ENCODE peak calls at places on chromosome 18, in four cellular contexts. X is AG10803, A is upper lobe of right lung, Y is left lung. L is an unnamed sample.

GRCh38 chr18:40041951-40042350 is 1913.1 kb upstream of the PIK3C3 start:
- DNase-seq in X (no peak), A (no peak), Y (no peak), L (no peak)

GRCh38 chr18:55053976-55054375 is 94.7 kb upstream of the CCDC68 start:
- DNase-seq in A (no peak), Y (no peak), X (peak), L (no peak)

GRCh38 chr18:73842795-73843394 is 304.7 kb downstream of the FBXO15 start:
- DNase-seq in X (peak), A (no peak), Y (no peak), L (no peak)

GRCh38 chr18:79531386-79531785 is 135.7 kb downstream of the NFATC1 start:
- DNase-seq in X (no peak), Y (peak), A (no peak), L (no peak)

GRCh38 chr18:34261865-34262780 is 37.4 kb upstream of the NOL4 start:
- DNase-seq in X (no peak), Y (no peak), A (no peak), L (no peak)

GRCh38 chr18:79915161-79916127 is 36.0 kb downstream of the SLC66A2 start:
- DNase-seq in X (no peak), Y (no peak), A (peak), L (peak)

GRCh38 chr18:61360440-61361383 is 27.5 kb downstream of the CDH20 start:
- DNase-seq in A (no peak), Y (no peak), X (no peak), L (no peak)

GRCh38 chr18:8865934-8866333 is 160.6 kb downstream of the MTCL1 start:
- DNase-seq in X (no peak), Y (no peak), A (no peak), L (no peak)

GRCh38 chr18:9539283-9539682 is 64.0 kb downstream of the RALBP1 start:
- DNase-seq in Y (no peak), A (no peak), X (peak), L (no peak)

GRCh38 chr18:41072946-41073345 is 882.1 kb upstream of the PIK3C3 start:
- DNase-seq in X (no peak), A (no peak), Y (no peak), L (no peak)

GRCh38 chr18:42011053-42011452 is 56.0 kb downstream of the PIK3C3 start:
- DNase-seq in A (no peak), Y (no peak), X (no peak), L (no peak)

GRCh38 chr18:47418746-47419145 is 167.3 kb upstream of the SKOR2 start:
- DNase-seq in Y (no peak), A (no peak), X (peak), L (no peak)

GRCh38 chr18:37668971-37669747 is 103.6 kb upstream of the CELF4 start:
- DNase-seq in Y (no peak), X (no peak), A (no peak), L (no peak)

GRCh38 chr18:76686737-76687231 is 135.6 kb upstream of the ZNF236 start:
- DNase-seq in X (peak), Y (peak), A (no peak), L (no peak)

GRCh38 chr18:48836231-48836805 is 114.4 kb downstream of the SMAD7 start:
- DNase-seq in A (peak), Y (no peak), X (no peak), L (no peak)

GRCh38 chr18:12431561-12431960 is 23.8 kb downstream of the PRELID3A start:
- DNase-seq in A (no peak), Y (no peak), X (no peak), L (no peak)

GRCh38 chr18:9619545-9619944 is 5.2 kb upstream of the PPP4R1 start:
- DNase-seq in Y (no peak), A (no peak), X (peak), L (no peak)

GRCh38 chr18:77203071-77203470 is 46.6 kb upstream of the GALR1 start:
- DNase-seq in A (no peak), Y (no peak), X (no peak), L (no peak)

GRCh38 chr18:79600141-79600540 is 79.5 kb upstream of the CTDP1 start:
- DNase-seq in Y (peak), A (peak), X (no peak), L (peak)

GRCh38 chr18:75473316-75473715 is 45.8 kb upstream of the SMIM21 start:
- DNase-seq in Y (no peak), A (no peak), X (peak), L (no peak)

GRCh38 chr18:41599529-41599928 is 355.5 kb upstream of the PIK3C3 start:
- DNase-seq in X (no peak), A (no peak), Y (no peak), L (no peak)

GRCh38 chr18:56641714-56642331 is 3.4 kb upstream of the TXNL1 start:
- DNase-seq in X (peak), A (no peak), Y (no peak), L (no peak)

GRCh38 chr18:26710460-26711096 is 154.9 kb downstream of the AQP4 start:
- DNase-seq in Y (no peak), X (no peak), A (no peak), L (no peak)

GRCh38 chr18:40866013-40866644 is 1088.9 kb upstream of the PIK3C3 start:
- DNase-seq in A (no peak), Y (no peak), X (peak), L (no peak)

GRCh38 chr18:26547302-26548143 is 830 bp downstream of the KCTD1 start:
- DNase-seq in X (peak), A (peak), Y (peak), L (peak)

GRCh38 chr18:68234115-68234514 is 480.8 kb downstream of the TMX3 start:
- DNase-seq in Y (no peak), A (no peak), X (no peak), L (no peak)

GRCh38 chr18:57910817-57911216 is 107.7 kb upstream of the ATP8B1 start:
- DNase-seq in Y (no peak), X (no peak), A (no peak), L (no peak)
- TF ChIP-seq CTCF in Y (no peak), X (peak), A (peak), L (peak)

DNA sequence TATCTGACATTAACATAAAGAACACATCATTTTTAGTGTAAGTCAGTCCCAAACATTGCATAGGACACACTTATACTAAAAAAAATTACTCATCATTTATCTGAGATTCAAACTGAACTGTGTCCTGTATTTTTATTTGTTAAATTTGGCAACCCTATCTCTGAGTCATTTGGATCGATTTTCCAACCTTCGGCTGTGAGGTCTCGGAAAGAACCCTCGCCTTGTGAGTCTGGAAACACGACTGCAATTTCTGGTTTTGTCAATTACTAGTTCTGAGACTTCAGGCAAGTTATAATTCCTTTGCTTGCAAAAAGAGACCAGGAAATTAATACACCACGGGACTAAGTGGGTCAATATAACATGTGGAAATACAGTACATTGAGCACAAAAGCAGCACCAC is 14.0 kb downstream of the ATP8B1 start:
- DNase-seq in Y (no peak), A (no peak), X (peak), L (no peak)
- TF ChIP-seq CTCF in Y (no peak), A (no peak), X (no peak), L (no peak)

GRCh38 chr18:38872342-38872741 is 1306.7 kb upstream of the CELF4 start:
- DNase-seq in Y (no peak), A (no peak), X (no peak), L (no peak)

GRCh38 chr18:38868757-38869156 is 1303.2 kb upstream of the CELF4 start:
- DNase-seq in Y (no peak), X (no peak), A (no peak), L (no peak)

GRCh38 chr18:38867680-38868079 is 1302.1 kb upstream of the CELF4 start:
- DNase-seq in X (no peak), Y (no peak), A (no peak), L (no peak)
- TF ChIP-seq CTCF in X (no peak), Y (no peak), A (no peak), L (no peak)

GRCh38 chr18:6666286-6666685 is 63.2 kb upstream of the ARHGAP28 start:
- DNase-seq in Y (no peak), X (no peak), A (no peak), L (no peak)
- TF ChIP-seq CTCF in Y (no peak), X (no peak), A (no peak), L (no peak)

GRCh38 chr18:28177828-28178635 is 1.1 kb upstream of the CDH2 start:
- DNase-seq in A (peak), Y (peak), X (peak), L (no peak)
- TF ChIP-seq CTCF in A (no peak), Y (no peak), X (peak), L (peak)

GRCh38 chr18:46393230-46393629 is 263.8 kb downstream of the LOXHD1 start:
- DNase-seq in A (no peak), Y (no peak), X (no peak), L (no peak)
- TF ChIP-seq CTCF in A (no peak), Y (no peak), X (no peak), L (peak)

GRCh38 chr18:22846697-22847096 is 86.4 kb upstream of the RBBP8 start:
- DNase-seq in A (no peak), X (no peak), Y (no peak), L (no peak)

GRCh38 chr18:22844643-22845042 is 88.5 kb upstream of the RBBP8 start:
- DNase-seq in X (no peak), A (no peak), Y (no peak), L (no peak)

GRCh38 chr18:22847867-22848451 is 85.2 kb upstream of the RBBP8 start:
- DNase-seq in X (no peak), A (no peak), Y (no peak), L (no peak)

GRCh38 chr18:22847392-22847791 is 85.7 kb upstream of the RBBP8 start:
- DNase-seq in X (peak), A (no peak), Y (no peak), L (no peak)

DNA sequence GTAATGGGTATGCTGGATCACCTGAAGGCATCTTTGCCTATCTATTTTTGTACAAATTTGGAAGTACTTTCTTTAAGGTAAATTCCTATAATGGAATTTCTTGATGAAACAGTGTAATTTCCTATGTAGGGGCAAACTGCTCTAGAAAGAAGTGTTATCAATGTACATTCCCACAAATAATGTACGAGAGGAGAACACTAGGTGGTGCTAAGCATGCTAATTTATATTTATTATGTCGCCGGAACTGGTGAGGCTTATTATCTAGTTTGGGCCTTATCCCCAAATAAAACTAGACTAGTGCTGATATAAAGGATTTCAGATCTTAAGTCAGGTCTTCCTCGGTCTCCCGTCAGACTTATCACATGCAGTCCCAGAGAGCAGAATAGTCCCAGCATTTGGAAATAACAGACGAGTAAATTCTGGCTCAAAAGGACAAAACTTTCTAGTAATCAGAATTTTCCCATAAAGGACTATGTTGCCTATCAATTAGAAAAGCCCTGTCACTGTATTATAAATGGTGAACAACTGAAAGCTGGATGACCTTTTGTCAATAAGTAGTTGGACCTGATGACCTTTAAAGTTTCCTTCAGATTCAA is 86.9 kb upstream of the RBBP8 start:
- DNase-seq in A (no peak), X (peak), Y (no peak), L (no peak)
- TF ChIP-seq CTCF in A (peak), X (peak), Y (no peak), L (peak)

DNA sequence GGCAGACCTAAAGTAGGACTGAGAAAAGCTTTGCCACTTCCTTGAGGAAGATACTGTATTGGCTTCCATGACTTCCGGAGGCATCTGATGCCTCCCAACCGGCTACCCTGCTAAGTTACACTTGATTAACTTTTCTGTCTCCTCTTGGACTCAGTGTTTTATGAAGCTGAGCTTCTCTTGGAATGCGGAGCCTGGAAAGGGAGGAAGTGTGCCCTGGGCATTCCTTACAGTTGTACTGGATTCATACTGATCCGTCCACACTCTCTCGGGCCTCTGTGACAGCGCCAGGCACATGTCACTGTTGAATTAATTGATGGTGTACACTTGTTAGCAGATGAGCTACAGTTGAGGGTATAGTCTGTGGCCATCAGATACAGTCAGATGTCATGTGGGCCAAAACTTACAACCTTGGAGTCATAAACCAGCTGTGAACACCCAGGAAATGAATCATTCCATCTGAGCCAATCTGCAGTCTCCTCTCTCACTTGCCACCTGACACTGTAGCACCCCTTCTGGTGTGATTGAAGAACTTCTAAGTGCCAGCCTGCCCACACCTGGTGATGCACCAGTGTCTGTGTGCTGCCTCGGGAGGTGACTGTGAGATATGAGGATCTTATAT is 122.5 kb downstream of the FHOD3 start:
- DNase-seq in X (peak), Y (no peak), A (no peak), L (no peak)
- TF ChIP-seq CTCF in X (peak), Y (no peak), A (no peak), L (no peak)

DNA sequence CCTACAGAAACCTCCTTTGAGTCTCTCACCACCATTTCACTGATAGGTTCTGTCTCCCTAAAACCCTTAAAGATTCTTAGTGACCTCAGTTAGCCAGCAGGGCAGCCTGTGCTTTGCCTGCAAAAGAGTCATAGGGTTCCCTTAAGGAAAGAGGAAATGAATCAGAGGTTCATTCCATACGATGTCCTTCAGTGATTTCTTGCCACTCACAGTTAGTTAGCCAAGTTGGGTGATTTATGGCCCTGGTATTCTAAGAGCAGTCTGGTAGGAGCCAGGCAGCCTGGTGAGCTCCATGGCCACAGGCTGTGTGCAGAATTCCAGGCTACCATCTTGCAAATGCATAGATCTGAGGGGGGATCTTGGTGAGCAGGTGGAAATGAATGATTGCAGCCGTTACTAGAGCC is 18.7 kb upstream of the CCBE1 start:
- DNase-seq in X (peak), A (no peak), Y (no peak), L (no peak)
- TF ChIP-seq CTCF in X (peak), A (no peak), Y (no peak), L (peak)

GRCh38 chr18:22703883-22704626 is 229.1 kb upstream of the RBBP8 start:
- DNase-seq in X (peak), A (no peak), Y (no peak), L (no peak)

GRCh38 chr18:22701795-22702194 is 231.3 kb upstream of the RBBP8 start:
- DNase-seq in Y (no peak), X (no peak), A (no peak), L (no peak)

GRCh38 chr18:22701326-22701725 is 231.8 kb upstream of the RBBP8 start:
- DNase-seq in Y (no peak), A (no peak), X (no peak), L (no peak)

GRCh38 chr18:22705328-22705727 is 227.8 kb upstream of the RBBP8 start:
- DNase-seq in X (peak), A (no peak), Y (no peak), L (no peak)

GRCh38 chr18:22704627-22704918 is 228.6 kb upstream of the RBBP8 start:
- DNase-seq in X (no peak), A (no peak), Y (no peak), L (no peak)
- TF ChIP-seq CTCF in X (no peak), A (no peak), Y (no peak), L (peak)